ENCODE peak calls at places on chromosomes 13 and 19, in four cellular contexts. E is body of pancreas, G is MCF 10A, K is WTC11. C is an unnamed sample.
A peak's percentile ranks its signal among the peaks of the same experiment; 100 is the strongest.

GRCh38 chr13:103040006-103040405 is 26.2 kb downstream of the SLC10A2 start:
- DNase-seq in G (no peak), E (no peak), K (no peak), C (no peak)

GRCh38 chr13:48571121-48571901 is 38.4 kb upstream of the RCBTB2 start:
- DNase-seq in E (no peak), K (no peak), G (no peak), C (no peak)

GRCh38 chr19:5285311-5285710 is 55.3 kb downstream of the PTPRS start:
- DNase-seq in G (no peak), K (no peak), E (no peak), C (no peak)

GRCh38 chr19:44848036-44848804 is 2.1 kb downstream of the NECTIN2 start:
- DNase-seq in G (no peak), K (peak; percentile 38), E (peak; percentile 34), C (peak; percentile 58)

GRCh38 chr13:60351326-60351725 is 45.7 kb upstream of the TDRD3 start:
- DNase-seq in E (no peak), K (no peak), G (peak; percentile 80), C (peak; percentile 9)

GRCh38 chr13:38167164-38167822 is 182.4 kb upstream of the UFM1 start:
- DNase-seq in E (no peak), G (no peak), K (no peak), C (no peak)

GRCh38 chr19:24166055-24166454 is 79.1 kb downstream of the ZNF254 start:
- DNase-seq in G (no peak), E (no peak), K (no peak), C (peak; percentile 27)

GRCh38 chr19:35937345-35938281 is 1.4 kb downstream of the LRFN3 start:
- DNase-seq in G (no peak), E (no peak), K (no peak), C (no peak)

GRCh38 chr19:36807029-36807428 is 31.2 kb downstream of the ZNF790 start:
- DNase-seq in K (no peak), G (no peak), E (no peak), C (no peak)

GRCh38 chr13:113485545-113485944 is 5.0 kb downstream of the DCUN1D2 start:
- DNase-seq in K (no peak), G (no peak), E (no peak), C (no peak)

GRCh38 chr19:53432088-53432661 is 391 bp downstream of the ZNF761 start:
- DNase-seq in E (no peak), K (peak; percentile 39), G (peak; percentile 29), C (peak; percentile 34)

DNA sequence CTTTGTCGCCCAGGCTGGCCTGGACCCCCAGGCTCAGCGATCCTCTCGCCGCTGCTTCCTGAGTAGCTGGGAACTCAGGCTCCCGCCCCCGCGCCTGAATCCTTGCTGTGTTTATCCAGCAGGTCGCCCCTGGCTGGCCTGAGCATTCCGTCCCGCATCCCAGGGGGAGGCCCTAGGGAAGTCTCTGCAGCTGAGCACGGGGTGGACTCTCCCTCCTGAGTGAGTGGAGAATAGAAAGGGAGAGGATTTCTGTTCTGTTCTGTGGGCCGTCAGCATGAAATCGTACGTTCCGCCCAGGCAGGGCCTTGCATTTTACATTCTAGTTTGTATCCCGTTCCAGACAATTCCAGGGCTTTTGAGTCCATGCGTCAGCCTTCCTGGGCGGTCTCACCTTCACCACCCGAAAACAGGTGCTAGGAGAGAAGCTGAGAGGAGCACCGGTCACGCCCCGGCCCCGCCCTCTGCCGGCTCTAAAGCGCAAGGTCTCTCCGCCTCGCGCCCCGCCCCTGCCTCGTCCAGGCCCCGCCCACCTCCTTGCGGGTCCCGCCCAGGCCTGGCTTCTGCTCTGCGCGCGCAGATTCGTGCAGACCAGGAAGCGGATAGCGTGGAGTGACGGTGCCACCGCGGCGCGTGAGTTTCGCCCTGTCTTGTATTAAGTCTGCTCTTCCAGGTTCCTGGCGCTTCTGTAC is at the start of gene ZNF761:
- DNase-seq in E (peak; percentile 99), K (peak; percentile 99), G (peak; percentile 92), C (peak; percentile 99)
- TF ChIP-seq CTCF in E (peak; percentile 37), K (no peak), G (peak; percentile 39), C (peak; percentile 11)

GRCh38 chr19:15187026-15188007 is 13.5 kb downstream of the NOTCH3 start:
- DNase-seq in K (peak; percentile 61), G (no peak), E (no peak), C (peak; percentile 52)
- TF ChIP-seq CTCF in K (no peak), G (no peak), E (no peak), C (no peak)

GRCh38 chr19:11530432-11530831 is 1.5 kb upstream of the ECSIT start:
- DNase-seq in K (peak; percentile 81), G (peak; percentile 95), E (peak; percentile 78), C (peak; percentile 93)
- TF ChIP-seq CTCF in K (no peak), G (no peak), E (peak; percentile 28), C (peak; percentile 50)

DNA sequence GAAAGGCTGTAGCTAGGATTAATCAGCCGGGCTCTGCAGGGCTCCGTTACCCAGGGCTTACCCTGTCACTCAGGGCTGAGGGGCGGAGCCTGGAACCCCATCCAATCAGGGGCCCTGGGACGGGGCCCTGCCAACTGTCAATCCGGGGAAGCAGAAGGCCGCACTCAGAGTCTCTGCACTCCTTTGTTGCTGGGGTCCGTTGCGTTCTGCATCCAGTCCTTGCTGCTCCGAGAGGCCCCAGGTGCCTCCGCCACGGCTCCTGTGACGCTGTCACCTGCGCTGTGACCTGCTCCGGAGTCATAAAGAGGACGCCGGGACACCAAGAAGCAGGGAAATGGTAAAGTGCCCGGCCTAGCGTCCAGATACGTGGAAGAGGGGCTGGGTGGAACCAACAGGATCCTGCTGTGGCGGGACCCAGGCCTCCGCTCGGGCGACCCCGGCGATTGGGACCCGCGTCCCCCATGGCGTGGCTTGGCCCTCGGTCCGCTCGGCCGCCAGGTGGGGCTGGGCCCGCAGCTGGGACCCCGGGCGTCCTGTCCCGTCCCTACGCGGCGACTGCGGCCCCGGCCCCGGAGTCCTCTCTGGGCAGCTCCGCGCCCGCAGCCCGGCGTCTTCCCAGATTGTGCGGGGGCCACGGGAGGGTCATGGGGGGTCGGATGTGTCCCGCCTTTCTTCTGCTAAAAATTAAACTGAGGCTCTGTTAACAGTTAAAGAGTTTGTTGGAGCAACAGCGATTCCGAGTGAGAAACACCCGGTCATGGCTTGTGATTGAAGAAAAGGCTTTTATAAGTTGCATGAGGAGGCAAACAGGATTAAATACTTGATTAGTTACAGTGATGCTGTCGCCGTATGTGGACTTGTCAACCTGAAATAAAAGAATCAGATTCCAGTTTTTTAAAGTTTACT is at the start of gene ZNF491:
- DNase-seq in K (peak; percentile 97), G (no peak), E (peak; percentile 93), C (peak; percentile 92)
- TF ChIP-seq CTCF in K (no peak), G (no peak), E (peak; percentile 36), C (no peak)

C was measured in epithelial cell of esophagus.